ENCODE peak calls at places on chromosomes 13 and 19, in four cellular contexts. H is iPS DF 6.9; S is activated CD4-positive, alpha-beta T cell treated with anti-CD3 and anti-CD28 coated beads for 24 hours; A is stromal cell of bone marrow. P is an unnamed sample.

GRCh38 chr19:48170817-48171347 is 402 bp downstream of the ZSWIM9 start:
- DNase-seq in S (no peak), A (no peak), H (no peak), P (no peak)

GRCh38 chr13:106527806-106528205 is 7.7 kb downstream of the EFNB2 start:
- DNase-seq in H (no peak), A (no peak), S (no peak), P (no peak)

GRCh38 chr13:99955747-99956472 is 15.7 kb downstream of the ZIC5 start:
- DNase-seq in A (peak; percentile 8), S (no peak), H (no peak), P (no peak)

GRCh38 chr19:6903446-6903845 is 16.1 kb downstream of the ADGRE1 start:
- DNase-seq in H (no peak), S (no peak), A (no peak), P (no peak)

GRCh38 chr13:71021810-71022422 is 845.1 kb downstream of the DACH1 start:
- DNase-seq in A (no peak), H (no peak), S (no peak), P (no peak)

GRCh38 chr13:40388617-40389016 is 277.8 kb downstream of the FOXO1 start:
- DNase-seq in H (no peak), S (peak; percentile 55), A (no peak), P (no peak)

GRCh38 chr19:55358943-55359908 is 3.8 kb downstream of the GARIN5B start:
- DNase-seq in S (no peak), H (no peak), A (no peak), P (no peak)

GRCh38 chr13:112892759-112893569 is 76.0 kb upstream of the MCF2L start:
- DNase-seq in H (no peak), S (no peak), A (no peak), P (no peak)

GRCh38 chr19:1400281-1401137 is 833 bp downstream of the GAMT start:
- DNase-seq in A (no peak), H (no peak), S (no peak), P (no peak)

GRCh38 chr19:19619121-19619848 is 798 bp upstream of the PBX4 start:
- DNase-seq in A (no peak), H (no peak), S (no peak), P (no peak)

GRCh38 chr13:26061947-26062346 is 10.1 kb upstream of the SHISA2 start:
- DNase-seq in A (peak; percentile 87), H (no peak), S (no peak), P (no peak)

GRCh38 chr13:80339578-80339840 is 1.4 kb downstream of the SPRY2 start:
- DNase-seq in H (no peak), A (no peak), S (no peak), P (no peak)

GRCh38 chr13:93847162-93847561 is 620.6 kb downstream of the GPC6 start:
- DNase-seq in H (no peak), A (peak; percentile 56), S (no peak), P (no peak)

GRCh38 chr13:98004107-98004506 is 50.6 kb downstream of the IPO5 start:
- DNase-seq in H (no peak), A (no peak), S (no peak), P (no peak)